ENCODE peak calls at places on chromosomes 11 and 22, in five cellular contexts. V is mesothelial cell of epicardium, A is WTC11, J is cardiac muscle cell, Q is psoas muscle. T is an unnamed sample.

GRCh38 chr11:27541790-27542189 is 35.2 kb upstream of the LIN7C start:
- DNase-seq in J (no peak), A (no peak), Q (no peak), V (no peak), T (no peak)

GRCh38 chr22:36220457-36220921 is 18.8 kb downstream of the APOL2 start:
- DNase-seq in Q (peak; percentile 42), A (no peak), J (no peak), V (no peak), T (no peak)

GRCh38 chr22:50418624-50419023 is 56.2 kb downstream of the SBF1 start:
- DNase-seq in V (no peak), A (no peak), Q (no peak), J (no peak), T (no peak)

GRCh38 chr11:69078930-69079607 is 30.3 kb downstream of the TPCN2 start:
- DNase-seq in V (no peak), Q (no peak), J (no peak), A (no peak), T (no peak)

GRCh38 chr22:29689872-29690213 is 30.0 kb upstream of the CABP7 start:
- DNase-seq in J (peak; percentile 67), Q (peak; percentile 67), A (peak; percentile 86), V (peak; percentile 70), T (peak; percentile 77)

GRCh38 chr11:64070301-64070656 is 34.5 kb downstream of the FLRT1 start:
- DNase-seq in Q (no peak), J (no peak), V (peak; percentile 65), A (no peak), T (no peak)

GRCh38 chr11:15972838-15973237 is 383.5 kb downstream of the SOX6 start:
- DNase-seq in V (no peak), Q (no peak), A (peak; percentile 33), J (no peak), T (no peak)

GRCh38 chr22:35575116-35575748 is 34.6 kb downstream of the RASD2 start:
- DNase-seq in J (no peak), Q (no peak), A (no peak), V (no peak), T (no peak)

GRCh38 chr22:46777609-46777970 is 15.1 kb downstream of the TBC1D22A start:
- DNase-seq in Q (peak; percentile 48), A (no peak), J (no peak), V (peak; percentile 51), T (no peak)

GRCh38 chr22:20549232-20549841 is 41.9 kb downstream of the MED15 start:
- DNase-seq in V (no peak), A (no peak), J (peak; percentile 59), Q (peak; percentile 32), T (no peak)

GRCh38 chr11:93775289-93775688 is 8.8 kb upstream of the MED17 start:
- DNase-seq in Q (no peak), J (peak; percentile 25), A (peak; percentile 63), V (no peak), T (peak; percentile 13)

GRCh38 chr11:16587670-16588069 is 150.8 kb upstream of the C11orf58 start:
- DNase-seq in V (no peak), J (no peak), Q (peak; percentile 18), A (no peak), T (no peak)

GRCh38 chr22:22061085-22062077 is 78.8 kb upstream of the TOP3B start:
- DNase-seq in Q (peak; percentile 30), A (no peak), J (peak; percentile 93), V (no peak), T (no peak)

GRCh38 chr11:12746593-12747097 is 72.4 kb downstream of the TEAD1 start:
- DNase-seq in J (peak; percentile 93), V (peak; percentile 90), Q (peak; percentile 60), A (peak; percentile 87), T (peak; percentile 55)

GRCh38 chr11:76769645-76770586 is 13.2 kb upstream of the TSKU start:
- DNase-seq in J (peak; percentile 32), A (no peak), Q (no peak), V (no peak), T (no peak)

GRCh38 chr11:20090654-20091374 is 69.5 kb downstream of the DBX1 start:
- DNase-seq in Q (no peak), J (no peak), A (no peak), V (no peak), T (no peak)

GRCh38 chr11:67303132-67303988 is at the start of gene SSH3:
- DNase-seq in Q (peak; percentile 81), V (peak; percentile 60), J (peak; percentile 66), A (peak; percentile 78), T (peak; percentile 49)

GRCh38 chr11:115466122-115466521 is 38.1 kb downstream of the CADM1 start:
- DNase-seq in A (no peak), J (no peak), Q (no peak), V (no peak), T (no peak)

GRCh38 chr22:41781508-41781906 is 19.0 kb upstream of the CCDC134 start:
- DNase-seq in Q (no peak), A (no peak), J (no peak), V (no peak), T (no peak)

GRCh38 chr11:5343474-5344335 is at the start of gene OR51B5:
- DNase-seq in J (no peak), Q (no peak), V (no peak), A (no peak), T (no peak)

GRCh38 chr11:69321877-69322350 is 28.0 kb downstream of the MYEOV start:
- DNase-seq in V (no peak), J (peak; percentile 68), A (no peak), Q (no peak), T (no peak)

GRCh38 chr22:37777122-37777687 is 30.5 kb upstream of the GCAT start:
- DNase-seq in J (peak; percentile 59), A (no peak), Q (peak; percentile 43), V (no peak), T (no peak)

GRCh38 chr11:122741613-122742012 is 86.1 kb downstream of the UBASH3B start:
- DNase-seq in V (no peak), A (no peak), J (peak; percentile 82), Q (peak; percentile 56), T (no peak)

GRCh38 chr11:65574147-65574962 is 1.5 kb upstream of the EHBP1L1 start:
- DNase-seq in Q (peak; percentile 95), A (peak; percentile 90), V (peak; percentile 86), J (peak; percentile 98), T (peak; percentile 92)

GRCh38 chr11:14905104-14906033 is 13.3 kb upstream of the CYP2R1 start:
- DNase-seq in Q (peak; percentile 25), A (peak; percentile 91), J (peak; percentile 63), V (no peak), T (peak; percentile 71)
- TF ChIP-seq CTCF in Q (no peak), A (peak; percentile 46), J (peak; percentile 60), V (no peak), T (peak; percentile 71)

DNA sequence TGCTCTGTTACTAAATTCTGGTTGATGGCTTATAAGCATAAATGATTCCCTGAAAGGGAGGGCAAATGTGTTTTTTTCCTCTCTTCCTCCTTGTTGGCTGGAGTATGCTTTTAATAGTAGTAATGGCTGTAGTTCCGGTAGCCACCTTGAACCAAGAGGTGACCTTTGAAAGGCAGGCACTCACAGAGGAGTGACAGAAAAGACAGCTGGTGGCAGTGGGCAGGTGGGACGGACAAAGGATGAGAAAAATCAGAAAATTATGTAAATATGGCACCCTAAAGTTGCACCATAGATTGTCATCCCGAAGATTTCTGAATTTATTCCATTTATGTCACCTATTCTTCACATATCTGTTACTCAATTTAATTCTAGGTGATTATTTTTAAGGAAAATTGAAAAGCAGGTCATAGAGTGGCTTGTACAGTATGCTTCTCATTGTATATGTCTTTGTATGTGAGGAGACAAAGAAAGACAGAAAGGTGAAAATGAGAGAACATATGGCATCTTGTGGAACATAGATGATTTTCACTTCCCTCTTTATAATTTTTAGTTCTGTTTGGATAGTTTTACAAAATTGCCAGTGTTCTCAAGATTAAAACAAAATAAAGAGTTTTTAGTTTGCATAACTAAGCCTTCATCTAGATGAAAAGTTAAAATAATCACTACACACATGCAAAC is 17.0 kb downstream of the CASP12 start:
- DNase-seq in A (no peak), V (no peak), J (no peak), Q (no peak), T (no peak)
- TF ChIP-seq CTCF in A (no peak), V (no peak), J (no peak), Q (no peak), T (no peak)

GRCh38 chr11:1691027-1691877 is 5.7 kb upstream of the KRTAP5-6 start:
- DNase-seq in J (no peak), A (no peak), V (no peak), Q (no peak), T (no peak)
- TF ChIP-seq CTCF in J (no peak), A (no peak), V (no peak), Q (no peak), T (no peak)

DNA sequence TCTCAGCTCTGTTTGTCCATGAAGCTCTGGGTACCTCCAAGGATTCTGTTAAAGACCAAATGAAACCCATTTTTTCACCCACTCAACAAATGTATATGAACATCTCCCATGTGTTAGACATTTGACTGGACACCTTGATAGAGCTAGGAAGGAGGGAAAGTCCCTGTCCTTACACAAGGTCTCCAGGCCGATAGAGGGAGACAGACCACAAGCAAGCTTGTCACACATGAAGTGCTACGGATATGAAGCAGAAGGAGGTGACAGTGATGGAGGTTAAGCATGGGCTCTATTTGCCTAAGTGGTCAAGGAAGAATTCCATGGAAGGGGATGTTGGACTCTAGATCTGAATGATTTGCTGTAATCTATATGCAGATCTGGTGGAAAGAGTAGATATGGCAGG is 138.5 kb downstream of the MYO18B start:
- DNase-seq in V (no peak), Q (no peak), J (no peak), A (no peak), T (no peak)
- TF ChIP-seq CTCF in V (no peak), Q (no peak), J (no peak), A (no peak), T (no peak)

DNA sequence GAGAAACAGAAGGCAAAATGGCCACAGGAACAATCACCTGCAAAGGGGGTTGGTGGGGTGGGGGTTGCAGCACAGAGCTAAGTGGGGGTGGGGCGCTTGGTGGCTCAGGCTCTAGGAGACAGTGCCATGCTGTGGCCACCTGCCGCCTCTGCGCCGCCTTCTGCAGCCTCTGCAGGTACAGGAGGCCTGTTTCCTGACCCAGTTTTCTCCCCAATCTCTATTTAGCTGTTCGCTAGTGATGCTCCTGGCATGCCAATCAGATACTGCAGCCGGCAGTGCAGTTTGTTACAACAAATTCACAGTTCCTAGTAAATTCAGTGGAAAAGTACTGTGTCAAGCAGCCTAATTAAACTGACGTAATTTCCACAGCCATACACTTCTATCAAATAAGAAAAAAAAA is 106.4 kb downstream of the SERGEF start:
- DNase-seq in Q (no peak), J (no peak), V (no peak), A (peak; percentile 87), T (peak; percentile 20)
- TF ChIP-seq CTCF in Q (no peak), J (no peak), V (no peak), A (no peak), T (no peak)